ENCODE peak calls at places on chromosomes 16 and 17, in four cellular contexts. C is GM12878, G is H1, D is HepG2. B is an unnamed sample. For H3K4me1, the result is how much of the 10 kb centered on the place peaks cover.

GRCh38 chr17:50303051-50303450 is 28.8 kb downstream of the TMEM92 start:
- DNase-seq in C (no peak), D (no peak), G (no peak), B (no peak)

GRCh38 chr17:9284884-9285283 is 263.6 kb downstream of the NTN1 start:
- DNase-seq in C (no peak), D (no peak), G (no peak), B (no peak)

GRCh38 chr16:66274335-66275110 is 92.0 kb upstream of the CDH5 start:
- DNase-seq in G (no peak), D (peak), C (no peak), B (no peak)

GRCh38 chr17:50681260-50682200 is 26.2 kb downstream of the ANKRD40 start:
- DNase-seq in D (peak), C (no peak), G (no peak), B (no peak)

GRCh38 chr17:50533720-50534148 is 1.2 kb downstream of the EPN3 start:
- DNase-seq in C (no peak), D (no peak), G (no peak), B (no peak)

GRCh38 chr17:44585315-44585714 is 28.0 kb downstream of the FZD2 start:
- DNase-seq in G (no peak), D (no peak), C (no peak), B (no peak)

GRCh38 chr17:21249911-21250703 is 3.1 kb downstream of the NATD1 start:
- DNase-seq in G (no peak), D (no peak), C (no peak), B (no peak)

GRCh38 chr17:34117811-34118210 is 137.3 kb upstream of the CCL2 start:
- DNase-seq in G (no peak), C (no peak), D (no peak), B (no peak)

GRCh38 chr17:50533185-50533584 is 650 bp downstream of the EPN3 start:
- DNase-seq in C (no peak), D (no peak), G (no peak), B (no peak)

GRCh38 chr17:56604691-56605090 is 11.2 kb downstream of the NOG start:
- DNase-seq in C (no peak), G (no peak), D (peak), B (no peak)

GRCh38 chr17:36940313-36941264 is 3.3 kb downstream of the LHX1 start:
- DNase-seq in G (no peak), D (no peak), C (no peak), B (no peak)

GRCh38 chr17:63768433-63768832 is 5.0 kb downstream of the CCDC47 start:
- DNase-seq in D (no peak), G (no peak), C (no peak), B (no peak)

GRCh38 chr16:55058576-55058975 is 127.9 kb downstream of the IRX5 start:
- DNase-seq in C (no peak), G (no peak), D (no peak), B (no peak)

GRCh38 chr16:6684076-6684673 is 648.5 kb upstream of the RBFOX1 start:
- DNase-seq in D (peak), C (no peak), G (no peak), B (peak)

GRCh38 chr16:29313559-29313887 is 93.0 kb downstream of the NPIPB11 start:
- DNase-seq in D (no peak), C (no peak), G (no peak), B (no peak)

GRCh38 chr17:31297090-31297489 is at the start of gene OMG:
- DNase-seq in C (no peak), D (no peak), G (no peak), B (no peak)

GRCh38 chr17:58336456-58337094 is 8.0 kb upstream of the TSPOAP1 start:
- DNase-seq in G (no peak), C (no peak), D (no peak), B (no peak)

GRCh38 chr17:58314706-58315015 is 13.9 kb downstream of the TSPOAP1 start:
- DNase-seq in G (no peak), D (no peak), C (no peak), B (no peak)

GRCh38 chr17:48586355-48586924 is 3.6 kb downstream of the HOXB3 start:
- DNase-seq in C (no peak), D (no peak), G (no peak), B (no peak)
- H3K4me1 ChIP-seq in C (under half), D (under half), G (under half), B (under half)

GRCh38 chr17:70984873-70985272 is 815.5 kb downstream of the KCNJ2 start:
- DNase-seq in C (no peak), D (no peak), G (no peak), B (no peak)
- TF ChIP-seq SUZ12 in C (no peak), D (no peak), G (no peak), B (no peak)

GRCh38 chr17:2892305-2892971 is 96.2 kb downstream of the RAP1GAP2 start:
- DNase-seq in D (peak), C (no peak), G (no peak), B (no peak)
- TF ChIP-seq ZNF274 in D (no peak), C (no peak), G (no peak), B (no peak)

DNA sequence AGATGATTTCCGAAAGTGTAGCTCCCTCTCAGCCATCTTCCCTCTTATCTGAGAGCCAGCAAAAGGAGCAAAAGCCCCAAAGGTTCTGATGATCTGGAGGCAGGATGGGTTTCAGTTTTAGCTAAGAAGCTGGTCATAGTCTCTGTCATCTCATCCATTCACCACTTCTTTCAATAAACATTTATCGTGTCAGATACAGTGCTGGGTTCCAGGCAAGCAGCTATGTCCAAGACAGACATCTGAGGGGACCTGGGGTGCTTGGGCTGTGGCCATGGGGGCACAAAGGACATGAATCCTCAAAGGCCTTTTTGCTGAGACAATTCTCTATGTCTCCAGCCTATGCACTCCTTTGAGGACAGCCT is 1.0 kb upstream of the ETV4 start:
- DNase-seq in G (no peak), C (no peak), D (no peak), B (no peak)
- H3K4me1 ChIP-seq in G (under half), C (under half), D (half or more), B (under half)

GRCh38 chr16:89315791-89316581 is 98.5 kb downstream of the ZNF778 start:
- DNase-seq in C (peak), G (no peak), D (peak), B (no peak)
- TF ChIP-seq SUZ12 in C (no peak), G (no peak), D (no peak), B (no peak)

GRCh38 chr17:39165844-39166349 is at the start of gene ARL5C:
- DNase-seq in C (no peak), G (no peak), D (no peak), B (no peak)

GRCh38 chr17:39164675-39165143 is 1.3 kb downstream of the ARL5C start:
- DNase-seq in D (peak), C (peak), G (peak), B (no peak)

GRCh38 chr17:39167492-39167891 is 1.5 kb upstream of the ARL5C start:
- DNase-seq in D (no peak), G (no peak), C (no peak), B (no peak)

GRCh38 chr17:39166437-39167335 is 725 bp upstream of the ARL5C start:
- DNase-seq in C (no peak), G (no peak), D (no peak), B (no peak)

DNA sequence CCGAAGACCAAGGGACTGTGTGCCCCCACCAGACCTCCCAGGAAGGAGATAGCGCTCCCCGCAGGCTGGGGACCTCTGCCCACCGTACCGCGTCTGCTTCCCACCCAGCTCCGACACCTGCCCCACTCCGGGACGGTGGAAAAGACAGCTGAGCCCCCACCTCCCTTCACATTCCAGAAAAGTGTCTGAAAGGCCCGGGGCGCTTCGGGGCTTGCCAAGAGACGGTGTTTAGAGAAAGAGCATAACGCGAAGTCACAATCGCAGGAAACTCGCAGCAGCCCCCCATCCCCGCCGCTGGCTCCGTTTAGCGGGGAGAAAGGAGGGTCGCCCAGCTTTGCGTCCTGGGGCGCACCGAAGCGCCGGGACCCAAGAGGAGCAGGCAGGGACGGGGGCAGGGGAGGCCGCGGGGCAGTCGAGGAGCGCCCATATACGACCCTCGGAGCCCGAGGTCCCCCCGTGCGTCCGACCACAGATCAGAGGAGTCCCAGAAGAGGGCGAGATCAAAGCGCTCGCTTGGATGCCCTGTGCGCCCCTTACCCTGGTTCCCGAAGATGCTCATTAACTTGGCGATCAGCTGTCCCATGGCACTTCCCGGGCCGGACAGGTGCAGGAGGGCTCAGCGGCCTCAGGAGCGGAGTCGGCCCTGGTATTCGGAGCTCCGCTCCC is 650 bp downstream of the ARL5C start:
- DNase-seq in D (no peak), C (no peak), G (no peak), B (no peak)
- TF ChIP-seq ZNF274 in D (no peak), C (no peak), G (no peak), B (no peak)

GRCh38 chr17:81332949-81333570 is 38.0 kb upstream of the SLC38A10 start:
- DNase-seq in D (no peak), G (no peak), C (no peak), B (no peak)

GRCh38 chr17:81334419-81334896 is 39.4 kb upstream of the SLC38A10 start:
- DNase-seq in D (no peak), C (no peak), G (no peak), B (no peak)

GRCh38 chr17:81332118-81332834 is 37.2 kb upstream of the SLC38A10 start:
- DNase-seq in C (no peak), G (no peak), D (no peak), B (no peak)

GRCh38 chr17:81334987-81335386 is 39.9 kb upstream of the SLC38A10 start:
- DNase-seq in D (no peak), C (no peak), G (no peak), B (no peak)

GRCh38 chr17:81333626-81334368 is 38.7 kb upstream of the SLC38A10 start:
- DNase-seq in D (no peak), C (no peak), G (no peak), B (no peak)
- H3K4me1 ChIP-seq in D (half or more), C (under half), G (under half), B (under half)

DNA sequence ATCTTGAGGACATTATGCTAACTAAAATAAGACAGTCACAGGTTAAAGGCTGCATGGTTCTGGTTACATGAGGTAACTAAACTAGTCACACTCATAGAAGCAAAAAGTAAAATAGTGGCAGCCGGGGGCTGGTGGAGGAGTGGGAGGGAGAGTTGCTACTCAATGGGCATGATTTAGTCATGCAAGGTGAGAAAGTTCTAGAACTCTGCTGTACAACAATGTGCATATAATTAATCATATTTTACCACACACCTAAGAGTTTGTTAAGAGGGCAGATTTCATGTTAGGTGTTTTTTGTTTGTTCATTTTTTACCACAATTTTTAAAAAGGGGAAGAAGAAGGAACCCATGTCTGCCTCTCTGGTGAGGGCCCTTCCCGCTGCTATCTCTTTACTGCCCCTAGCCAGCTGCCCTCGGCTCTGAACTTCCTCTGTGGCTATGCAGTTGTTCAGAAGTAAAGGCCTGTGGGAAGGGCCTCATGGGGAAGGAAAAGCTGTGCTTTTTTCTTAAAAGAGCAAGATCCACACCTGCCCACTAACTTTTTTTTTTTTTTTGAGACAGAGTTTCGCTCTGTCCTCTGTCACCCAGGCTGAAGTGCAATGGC is 11.2 kb downstream of the CD300LB start:
- DNase-seq in D (no peak), G (no peak), C (no peak), B (no peak)
- TF ChIP-seq SUZ12 in D (no peak), G (no peak), C (no peak), B (no peak)

GRCh38 chr17:5758651-5759050 is 174.3 kb upstream of the NLRP1 start:
- DNase-seq in G (peak), C (peak), D (peak), B (no peak)
- TF ChIP-seq ZNF274 in G (no peak), C (no peak), D (no peak), B (no peak)